ENCODE peak calls at places on chromosomes 11 and 22, in nine cellular contexts. G is osteocyte; L is naive thymus-derived CD8-positive, alpha-beta T cell; I is activated effector memory CD4-positive, alpha-beta T cell treated with Interleukin-2 at 50 U/mL for 16 hours; O is Kasumi-1; E is HTR-8/SVneo; P is WTC11; X is NCI-H524; H is NCI-H526. A is an unnamed sample.

GRCh38 chr22:50300620-50301257 is 6.7 kb downstream of the PLXNB2 start:
- DNase-seq in L (no peak), I (no peak), P (no peak), G (no peak), E (no peak), X (no peak), O (no peak), H (no peak), A (no peak)

GRCh38 chr22:42656578-42656977 is 7.4 kb upstream of the CYB5R3 start:
- DNase-seq in O (no peak), X (no peak), G (no peak), P (no peak), H (no peak), I (no peak), E (no peak), L (no peak), A (no peak)

GRCh38 chr11:2940930-2941821 is 12.0 kb upstream of the PHLDA2 start:
- DNase-seq in H (no peak), I (no peak), P (no peak), O (no peak), X (no peak), G (no peak), L (no peak), E (no peak), A (no peak)

GRCh38 chr22:31538815-31539214 is 42.5 kb downstream of the SFI1 start:
- DNase-seq in L (no peak), H (no peak), X (no peak), O (no peak), G (no peak), I (no peak), E (no peak), P (no peak), A (no peak)

GRCh38 chr11:60866911-60867870 is at the start of gene ZP1:
- DNase-seq in I (no peak), P (no peak), E (no peak), G (no peak), O (no peak), L (no peak), H (peak; percentile 23), X (no peak), A (no peak)

GRCh38 chr22:30890689-30891442 is 77.7 kb downstream of the MORC2 start:
- DNase-seq in G (peak; percentile 83), H (peak; percentile 54), E (peak; percentile 21), I (no peak), P (peak; percentile 76), O (peak; percentile 2), L (no peak), X (no peak), A (peak; percentile 66)

GRCh38 chr11:95505927-95506426 is 275.0 kb upstream of the SESN3 start:
- DNase-seq in H (no peak), P (no peak), L (no peak), X (no peak), I (no peak), O (no peak), G (no peak), E (no peak), A (no peak)

GRCh38 chr22:47484960-47485571 is 722.6 kb downstream of the TBC1D22A start:
- DNase-seq in P (no peak), H (no peak), X (no peak), O (no peak), E (no peak), G (no peak), L (no peak), I (no peak), A (no peak)

GRCh38 chr11:71452354-71453020 is 516 bp upstream of the NADSYN1 start:
- DNase-seq in L (peak; percentile 50), G (no peak), H (peak; percentile 85), E (no peak), P (peak; percentile 48), O (peak; percentile 88), I (peak; percentile 58), X (no peak), A (peak; percentile 44)

GRCh38 chr22:22125579-22126468 is 118.8 kb upstream of the VPREB1 start:
- DNase-seq in P (no peak), X (no peak), I (no peak), G (no peak), H (no peak), L (no peak), E (no peak), O (no peak), A (no peak)

GRCh38 chr11:109808569-109808968 is 284.6 kb upstream of the ZC3H12C start:
- DNase-seq in G (no peak), E (no peak), X (no peak), I (no peak), O (peak; percentile 33), P (no peak), L (no peak), H (no peak), A (no peak)